ENCODE peak calls at places on chromosome 20, in ten cellular contexts. B, D, U, N, A, V, T, W, X and M are unnamed samples.
A peak's percentile ranks its signal among the peaks of the same experiment; 100 is the strongest.

GRCh38 chr20:19944772-19945459 is 72.2 kb upstream of the NAA20 start:
- DNase-seq in D (no peak), N (no peak), W (no peak), A (no peak), U (no peak), V (peak; percentile 67), T (no peak), X (no peak), B (peak; percentile 34), M (peak; percentile 32)

GRCh38 chr20:58112017-58112781 is 116.3 kb downstream of the ANKRD60 start:
- DNase-seq in V (peak; percentile 36), W (peak; percentile 53), B (no peak), T (no peak), X (peak; percentile 78), U (no peak), N (no peak), A (no peak), D (peak; percentile 13), M (peak; percentile 21)

GRCh38 chr20:6692566-6693168 is 74.8 kb upstream of the BMP2 start:
- DNase-seq in B (no peak), N (no peak), T (no peak), U (no peak), V (no peak), W (no peak), D (no peak), X (no peak), A (peak; percentile 4), M (no peak)

GRCh38 chr20:1301031-1301529 is 27.9 kb downstream of the SDCBP2 start:
- DNase-seq in A (no peak), B (peak; percentile 63), T (peak; percentile 82), N (no peak), D (peak; percentile 73), W (no peak), X (peak; percentile 83), U (peak; percentile 25), V (peak; percentile 75), M (peak; percentile 43)

GRCh38 chr20:34570859-34571306 is 12.4 kb downstream of the MAP1LC3A start:
- DNase-seq in A (no peak), D (no peak), T (no peak), N (no peak), X (peak; percentile 75), V (peak; percentile 81), W (no peak), B (peak; percentile 78), U (no peak), M (peak; percentile 68)

GRCh38 chr20:41018153-41018552 is 10.5 kb upstream of the TOP1 start:
- DNase-seq in X (no peak), A (no peak), T (no peak), D (no peak), W (no peak), B (no peak), N (no peak), U (no peak), V (peak; percentile 34), M (no peak)

GRCh38 chr20:50729925-50730764 is 1.2 kb upstream of the PARD6B start:
- DNase-seq in D (peak; percentile 32), N (no peak), A (no peak), W (no peak), B (no peak), T (no peak), V (no peak), X (no peak), U (no peak), M (peak; percentile 55)

GRCh38 chr20:21074605-21075336 is 31.4 kb downstream of the LINC00237 start:
- DNase-seq in A (no peak), X (peak; percentile 58), T (no peak), U (no peak), N (no peak), D (no peak), W (no peak), V (no peak), B (no peak), M (peak; percentile 64)

GRCh38 chr20:62598761-62599194 is 43.5 kb upstream of the SLCO4A1 start:
- DNase-seq in U (no peak), N (no peak), B (no peak), A (no peak), W (peak; percentile 55), X (no peak), T (no peak), V (no peak), D (no peak), M (no peak)

GRCh38 chr20:19915111-19915798 is 101.9 kb upstream of the NAA20 start:
- DNase-seq in B (no peak), U (no peak), D (no peak), A (no peak), W (no peak), T (no peak), N (no peak), V (no peak), X (peak; percentile 99), M (no peak)

GRCh38 chr20:6558361-6558760 is 209.1 kb upstream of the BMP2 start:
- DNase-seq in B (no peak), X (no peak), T (no peak), N (no peak), D (no peak), V (no peak), A (no peak), U (no peak), W (no peak), M (no peak)

GRCh38 chr20:43840382-43841070 is 74.1 kb upstream of the TOX2 start:
- DNase-seq in B (no peak), N (peak; percentile 62), D (peak; percentile 68), V (peak; percentile 29), T (peak; percentile 76), W (peak; percentile 80), A (no peak), X (peak; percentile 33), U (peak; percentile 15), M (no peak)

GRCh38 chr20:46814366-46815232 is 80.0 kb upstream of the EYA2 start:
- DNase-seq in N (peak; percentile 39), W (peak; percentile 92), A (no peak), V (peak; percentile 87), T (no peak), D (peak; percentile 63), X (no peak), U (no peak), B (peak; percentile 12), M (peak; percentile 84)

GRCh38 chr20:63009044-63009961 is 2.5 kb upstream of the BHLHE23 start:
- DNase-seq in D (peak; percentile 83), T (peak; percentile 77), N (peak; percentile 90), W (peak; percentile 95), U (peak; percentile 73), B (peak; percentile 77), X (peak; percentile 33), V (peak; percentile 42), A (peak; percentile 35), M (peak; percentile 39)

GRCh38 chr20:961768-962167 is 40.3 kb downstream of the RSPO4 start:
- DNase-seq in D (no peak), A (no peak), X (no peak), B (no peak), V (no peak), N (no peak), T (no peak), U (no peak), W (no peak), M (no peak)

GRCh38 chr20:33679758-33680485 is 5.7 kb upstream of the NECAB3 start:
- DNase-seq in W (no peak), X (no peak), A (no peak), V (no peak), T (peak; percentile 83), U (peak; percentile 28), B (no peak), D (no peak), N (no peak), M (no peak)

GRCh38 chr20:57934913-57935312 is 225.1 kb upstream of the PMEPA1 start:
- DNase-seq in N (no peak), D (no peak), X (no peak), W (no peak), V (no peak), B (no peak), T (no peak), U (no peak), A (no peak), M (no peak)

GRCh38 chr20:17747431-17747846 is 47.7 kb downstream of the BANF2 start:
- DNase-seq in U (no peak), A (no peak), D (no peak), W (peak; percentile 60), B (peak; percentile 88), X (peak; percentile 56), N (no peak), V (peak; percentile 94), T (no peak), M (peak; percentile 74)

GRCh38 chr20:38108438-38109024 is 56.5 kb downstream of the TGM2 start:
- DNase-seq in V (peak; percentile 48), T (no peak), A (no peak), W (no peak), B (no peak), X (no peak), D (no peak), N (no peak), U (no peak), M (no peak)